ENCODE peak calls at places on chromosomes 11 and 22, in eight cellular contexts. J, Z, V, B, T, W, A and D are unnamed samples. For H3K27me3, the result is how much of the 10 kb centered on the place peaks cover.

GRCh38 chr11:5369793-5370192 is 13.8 kb upstream of the OR51M1 start:
- DNase-seq in J (peak), Z (no peak), V (no peak), B (no peak), T (no peak), W (no peak), A (no peak), D (no peak)

GRCh38 chr11:105315287-105315686 is 175.7 kb upstream of the CARD18 start:
- DNase-seq in J (no peak), Z (no peak), V (no peak), B (no peak), T (no peak), W (peak), A (no peak), D (no peak)

GRCh38 chr22:41722496-41722895 is 23.2 kb downstream of the MEI1 start:
- DNase-seq in J (no peak), Z (no peak), V (no peak), B (no peak), T (no peak), W (no peak), A (no peak), D (no peak)

GRCh38 chr11:84465040-84465439 is 1162.1 kb downstream of the DLG2 start:
- DNase-seq in J (no peak), Z (no peak), V (no peak), B (no peak), T (no peak), W (no peak), A (peak), D (peak)

GRCh38 chr11:13118194-13118593 is 109.1 kb downstream of the RASSF10 start:
- DNase-seq in J (peak), Z (no peak), V (no peak), B (no peak), T (peak), W (peak), A (peak), D (peak)

GRCh38 chr11:74546752-74547151 is 45.6 kb upstream of the POLD3 start:
- DNase-seq in J (no peak), Z (no peak), V (peak), B (peak), T (peak), W (peak), A (no peak), D (peak)

GRCh38 chr22:27754888-27755480 is 46.6 kb downstream of the MN1 start:
- DNase-seq in J (no peak), Z (no peak), V (no peak), B (no peak), T (no peak), W (no peak), A (no peak), D (no peak)

GRCh38 chr11:129316781-129317180 is 58.9 kb upstream of the BARX2 start:
- DNase-seq in J (no peak), Z (no peak), V (no peak), B (no peak), T (no peak), W (no peak), A (no peak), D (no peak)

GRCh38 chr11:1856306-1857005 is 3.6 kb downstream of the LSP1 start:
- DNase-seq in J (no peak), Z (no peak), V (no peak), B (no peak), T (no peak), W (no peak), A (no peak), D (no peak)

GRCh38 chr22:25800766-25801165 is 58.8 kb downstream of the MYO18B start:
- DNase-seq in J (no peak), Z (no peak), V (no peak), B (no peak), T (no peak), W (no peak), A (no peak), D (no peak)

GRCh38 chr11:61756452-61757212 is 4.2 kb downstream of the MYRF start:
- DNase-seq in J (peak), Z (no peak), V (no peak), B (peak), T (no peak), W (no peak), A (peak), D (no peak)

GRCh38 chr11:132072044-132072879 is 701.8 kb downstream of the NTM start:
- DNase-seq in J (peak), Z (no peak), V (no peak), B (no peak), T (peak), W (peak), A (peak), D (peak)

GRCh38 chr11:86719781-86720463 is 47.5 kb upstream of the ME3 start:
- DNase-seq in J (peak), Z (no peak), V (no peak), B (no peak), T (peak), W (peak), A (peak), D (peak)

GRCh38 chr22:30880847-30881246 is 87.7 kb downstream of the MORC2 start:
- DNase-seq in J (no peak), Z (no peak), V (no peak), B (no peak), T (no peak), W (no peak), A (no peak), D (no peak)

GRCh38 chr11:20367313-20367948 is 3.9 kb downstream of the HTATIP2 start:
- DNase-seq in J (peak), Z (no peak), V (no peak), B (peak), T (peak), W (peak), A (peak), D (peak)

GRCh38 chr22:42847110-42847509 is 10.0 kb downstream of the ARFGAP3 start:
- DNase-seq in J (no peak), Z (no peak), V (no peak), B (no peak), T (no peak), W (no peak), A (no peak), D (no peak)

GRCh38 chr11:73578786-73579185 is 19.1 kb downstream of the FAM168A start:
- DNase-seq in J (no peak), Z (no peak), V (no peak), B (no peak), T (no peak), W (peak), A (peak), D (no peak)

GRCh38 chr11:76626921-76627391 is 43.6 kb downstream of the LRRC32 start:
- DNase-seq in J (peak), Z (no peak), V (no peak), B (no peak), T (no peak), W (peak), A (peak), D (no peak)

GRCh38 chr22:45717787-45718186 is 46.2 kb downstream of the ATXN10 start:
- DNase-seq in J (peak), Z (no peak), V (no peak), B (no peak), T (no peak), W (peak), A (peak), D (no peak)

GRCh38 chr11:8503872-8504491 is 90.0 kb downstream of the STK33 start:
- DNase-seq in J (no peak), Z (no peak), V (no peak), B (no peak), T (no peak), W (peak), A (no peak), D (no peak)

GRCh38 chr11:2688381-2689231 is 11.2 kb downstream of the KCNQ1OT1 start:
- DNase-seq in J (no peak), Z (no peak), V (no peak), B (no peak), T (no peak), W (no peak), A (no peak), D (no peak)

GRCh38 chr22:33296941-33297340 is 238.8 kb upstream of the SYN3 start:
- DNase-seq in J (no peak), Z (no peak), V (no peak), B (peak), T (no peak), W (no peak), A (no peak), D (no peak)

GRCh38 chr22:26021516-26021915 is 147.7 kb upstream of the SEZ6L start:
- DNase-seq in J (no peak), Z (no peak), V (no peak), B (no peak), T (no peak), W (no peak), A (no peak), D (no peak)

GRCh38 chr11:2928605-2929510 is at the start of gene PHLDA2:
- DNase-seq in J (peak), Z (no peak), V (no peak), B (peak), T (peak), W (peak), A (peak), D (no peak)

GRCh38 chr22:42613869-42614268 is 814 bp downstream of the POLDIP3 start:
- DNase-seq in J (peak), Z (no peak), V (no peak), B (no peak), T (no peak), W (peak), A (peak), D (no peak)

GRCh38 chr11:92885600-92885999 is 83.9 kb upstream of the MTNR1B start:
- DNase-seq in J (no peak), Z (no peak), V (no peak), B (no peak), T (no peak), W (no peak), A (no peak), D (no peak)

GRCh38 chr11:92882828-92883611 is 86.4 kb upstream of the MTNR1B start:
- DNase-seq in J (no peak), Z (no peak), V (no peak), B (no peak), T (no peak), W (no peak), A (no peak), D (no peak)

GRCh38 chr11:92881940-92882339 is 87.5 kb upstream of the MTNR1B start:
- DNase-seq in J (no peak), Z (no peak), V (no peak), B (no peak), T (no peak), W (no peak), A (no peak), D (no peak)

GRCh38 chr11:92888701-92889100 is 80.8 kb upstream of the MTNR1B start:
- DNase-seq in J (no peak), Z (no peak), V (no peak), B (no peak), T (no peak), W (no peak), A (no peak), D (no peak)

GRCh38 chr11:92886243-92886905 is 83.1 kb upstream of the MTNR1B start:
- DNase-seq in J (peak), Z (no peak), V (peak), B (no peak), T (peak), W (peak), A (peak), D (peak)
- TF ChIP-seq CTCF in J (peak), Z (peak), V (peak), B (peak), T (peak), W (peak), A (peak), D (peak)

GRCh38 chr22:50676211-50676636 is 3.6 kb downstream of the SHANK3 start:
- DNase-seq in J (no peak), Z (no peak), V (no peak), B (no peak), T (no peak), W (no peak), A (no peak), D (no peak)
- H3K4me3 ChIP-seq in J (no peak), Z (no peak), V (no peak), B (no peak), T (no peak), W (no peak), A (no peak), D (no peak)

GRCh38 chr22:29163808-29164207 is 41.9 kb upstream of the EMID1 start:
- DNase-seq in J (no peak), Z (no peak), V (no peak), B (no peak), T (no peak), W (no peak), A (no peak), D (no peak)

GRCh38 chr22:29171721-29172120 is 34.0 kb upstream of the EMID1 start:
- DNase-seq in J (no peak), Z (no peak), V (no peak), B (no peak), T (no peak), W (no peak), A (no peak), D (no peak)

GRCh38 chr22:29165336-29166060 is 40.2 kb upstream of the EMID1 start:
- DNase-seq in J (no peak), Z (no peak), V (no peak), B (no peak), T (no peak), W (no peak), A (no peak), D (no peak)

GRCh38 chr22:29166180-29166579 is 39.5 kb upstream of the EMID1 start:
- DNase-seq in J (no peak), Z (no peak), V (no peak), B (no peak), T (no peak), W (no peak), A (no peak), D (no peak)

GRCh38 chr22:29167032-29167911 is 38.4 kb upstream of the EMID1 start:
- DNase-seq in J (no peak), Z (no peak), V (no peak), B (no peak), T (no peak), W (no peak), A (no peak), D (no peak)
- H3K27me3 ChIP-seq in J (under half), Z (under half), V (under half), B (under half), T (under half), W (under half), A (under half), D (under half)

GRCh38 chr11:12083380-12083779 is 27.0 kb upstream of the MICAL2 start:
- DNase-seq in J (no peak), Z (no peak), V (no peak), B (no peak), T (no peak), W (no peak), A (no peak), D (no peak)
- TF ChIP-seq CTCF in J (peak), Z (no peak), V (no peak), B (no peak), T (no peak), W (no peak), A (peak), D (peak)

GRCh38 chr11:15941206-15941770 is 415.1 kb downstream of the SOX6 start:
- DNase-seq in J (peak), Z (peak), V (no peak), B (no peak), T (no peak), W (no peak), A (peak), D (no peak)
- H3K4me3 ChIP-seq in J (no peak), Z (no peak), V (no peak), B (no peak), T (no peak), W (no peak), A (no peak), D (no peak)

GRCh38 chr22:35984183-35984710 is 44.4 kb downstream of the RBFOX2 start:
- DNase-seq in J (no peak), Z (no peak), V (no peak), B (no peak), T (no peak), W (no peak), A (no peak), D (no peak)
- H3K27me3 ChIP-seq in J (under half), Z (under half), V (under half), B (under half), T (under half), W (under half), A (under half), D (under half)

GRCh38 chr11:10878408-10879214 is 20.8 kb upstream of the ZBED5 start:
- DNase-seq in J (peak), Z (no peak), V (peak), B (no peak), T (no peak), W (peak), A (peak), D (no peak)
- TF ChIP-seq CTCF in J (peak), Z (peak), V (peak), B (peak), T (peak), W (peak), A (peak), D (peak)